ENCODE peak calls at places on chromosomes 7 and 10, in four cellular contexts. L, D, S and U are unnamed samples.

GRCh38 chr10:17075975-17076374 is 53.6 kb downstream of the CUBN start:
- DNase-seq in L (no peak), D (no peak), S (no peak), U (no peak)

GRCh38 chr7:85464042-85464651 is 277.3 kb upstream of the SEMA3D start:
- DNase-seq in L (no peak), D (no peak), S (no peak), U (no peak)

GRCh38 chr7:127383123-127383835 is 9.2 kb downstream of the ZNF800 start:
- DNase-seq in L (no peak), D (no peak), S (no peak), U (no peak)

GRCh38 chr7:81162771-81163525 is 244.1 kb upstream of the SEMA3C start:
- DNase-seq in L (no peak), D (no peak), S (no peak), U (no peak)

GRCh38 chr7:8638076-8638475 is 204.7 kb downstream of the NXPH1 start:
- DNase-seq in L (no peak), D (peak), S (no peak), U (peak)

GRCh38 chr7:158581440-158582088 is 6.1 kb downstream of the PTPRN2 start:
- DNase-seq in L (no peak), D (no peak), S (no peak), U (peak)

GRCh38 chr7:102287465-102288146 is 938 bp downstream of the SH2B2 start:
- DNase-seq in L (no peak), D (no peak), S (no peak), U (peak)

GRCh38 chr7:142878315-142878714 is 7.2 kb downstream of the TRPV6 start:
- DNase-seq in L (no peak), D (no peak), S (no peak), U (no peak)

GRCh38 chr7:144866189-144866588 is 30.3 kb upstream of the TPK1 start:
- DNase-seq in L (no peak), D (no peak), S (no peak), U (no peak)